ENCODE peak calls at places on chromosome 3, in six cellular contexts. One of them, this sample, is unnamed.

GRCh38 chr3:184040010-184040409 is 8.5 kb downstream of the HTR3D start:
- DNase-seq in K562: peak; percentile 53
- DNase-seq in Panc1: no peak
- DNase-seq in endothelial cell of umbilical vein: peak; percentile 22
- DNase-seq in H1: no peak
- DNase-seq in HCT116: peak; percentile 26
- DNase-seq in this sample: no peak

GRCh38 chr3:127982155-127982554 is 67.1 kb downstream of the KBTBD12 start:
- DNase-seq in K562: no peak
- DNase-seq in Panc1: no peak
- DNase-seq in endothelial cell of umbilical vein: no peak
- DNase-seq in H1: no peak
- DNase-seq in HCT116: no peak
- DNase-seq in this sample: no peak

GRCh38 chr3:58696093-58696492 is 29.5 kb upstream of the FAM3D start:
- DNase-seq in K562: no peak
- DNase-seq in Panc1: no peak
- DNase-seq in endothelial cell of umbilical vein: no peak
- DNase-seq in H1: no peak
- DNase-seq in HCT116: no peak
- DNase-seq in this sample: no peak

GRCh38 chr3:14177580-14178246 is 688 bp downstream of the XPC start:
- DNase-seq in K562: peak; percentile 39
- DNase-seq in Panc1: no peak
- DNase-seq in endothelial cell of umbilical vein: no peak
- DNase-seq in H1: no peak
- DNase-seq in HCT116: peak; percentile 2
- DNase-seq in this sample: no peak

GRCh38 chr3:58986654-58987053 is 63.2 kb downstream of the CFAP20DC start:
- DNase-seq in K562: no peak
- DNase-seq in Panc1: no peak
- DNase-seq in endothelial cell of umbilical vein: no peak
- DNase-seq in H1: no peak
- DNase-seq in HCT116: no peak
- DNase-seq in this sample: no peak

GRCh38 chr3:17686613-17687012 is 55.8 kb downstream of the TBC1D5 start:
- DNase-seq in K562: peak; percentile 53
- DNase-seq in Panc1: no peak
- DNase-seq in endothelial cell of umbilical vein: no peak
- DNase-seq in H1: no peak
- DNase-seq in HCT116: peak; percentile 16
- DNase-seq in this sample: no peak

GRCh38 chr3:149080699-149081091 is 5.6 kb downstream of the HLTF start:
- DNase-seq in K562: no peak
- DNase-seq in Panc1: no peak
- DNase-seq in endothelial cell of umbilical vein: peak; percentile 67
- DNase-seq in H1: no peak
- DNase-seq in HCT116: no peak
- DNase-seq in this sample: no peak

GRCh38 chr3:56864090-56864489 is 62.3 kb upstream of the ARHGEF3 start:
- DNase-seq in K562: no peak
- DNase-seq in Panc1: no peak
- DNase-seq in endothelial cell of umbilical vein: no peak
- DNase-seq in H1: no peak
- DNase-seq in HCT116: no peak
- DNase-seq in this sample: no peak

GRCh38 chr3:60703956-60704736 is 547.1 kb downstream of the FHIT start:
- DNase-seq in K562: no peak
- DNase-seq in Panc1: no peak
- DNase-seq in endothelial cell of umbilical vein: no peak
- DNase-seq in H1: no peak
- DNase-seq in HCT116: no peak
- DNase-seq in this sample: no peak

GRCh38 chr3:17841190-17841828 is 98.9 kb upstream of the TBC1D5 start:
- DNase-seq in K562: peak; percentile 87
- DNase-seq in Panc1: peak; percentile 61
- DNase-seq in endothelial cell of umbilical vein: peak; percentile 64
- DNase-seq in H1: peak; percentile 58
- DNase-seq in HCT116: peak; percentile 45
- DNase-seq in this sample: peak; percentile 86

GRCh38 chr3:157201648-157202278 is 41.8 kb upstream of the CCNL1 start:
- DNase-seq in K562: peak; percentile 55
- DNase-seq in Panc1: peak; percentile 33
- DNase-seq in endothelial cell of umbilical vein: peak; percentile 63
- DNase-seq in H1: no peak
- DNase-seq in HCT116: peak; percentile 19
- DNase-seq in this sample: no peak

GRCh38 chr3:56593455-56594158 is 36.6 kb downstream of the CCDC66 start:
- DNase-seq in K562: no peak
- DNase-seq in Panc1: no peak
- DNase-seq in endothelial cell of umbilical vein: no peak
- DNase-seq in H1: no peak
- DNase-seq in HCT116: no peak
- DNase-seq in this sample: no peak

GRCh38 chr3:4078903-4079302 is 224.3 kb upstream of the SETMAR start:
- DNase-seq in K562: no peak
- DNase-seq in Panc1: no peak
- DNase-seq in endothelial cell of umbilical vein: no peak
- DNase-seq in H1: no peak
- DNase-seq in HCT116: no peak
- DNase-seq in this sample: no peak

GRCh38 chr3:81364411-81364810 is 397.0 kb downstream of the GBE1 start:
- DNase-seq in K562: no peak
- DNase-seq in Panc1: no peak
- DNase-seq in endothelial cell of umbilical vein: peak; percentile 88
- DNase-seq in H1: no peak
- DNase-seq in HCT116: no peak
- DNase-seq in this sample: no peak

GRCh38 chr3:30199096-30199734 is 407.2 kb upstream of the TGFBR2 start:
- DNase-seq in K562: peak; percentile 70
- DNase-seq in Panc1: no peak
- DNase-seq in endothelial cell of umbilical vein: peak; percentile 78
- DNase-seq in H1: peak; percentile 7
- DNase-seq in HCT116: peak; percentile 27
- DNase-seq in this sample: peak; percentile 78

GRCh38 chr3:151327571-151328198 is 1.7 kb downstream of the P2RY13 start:
- DNase-seq in K562: no peak
- DNase-seq in Panc1: no peak
- DNase-seq in endothelial cell of umbilical vein: peak; percentile 27
- DNase-seq in H1: no peak
- DNase-seq in HCT116: no peak
- DNase-seq in this sample: no peak

GRCh38 chr3:64214002-64214696 is 11.1 kb downstream of the PRICKLE2 start:
- DNase-seq in K562: no peak
- DNase-seq in Panc1: no peak
- DNase-seq in endothelial cell of umbilical vein: peak; percentile 83
- DNase-seq in H1: no peak
- DNase-seq in HCT116: no peak
- DNase-seq in this sample: no peak

GRCh38 chr3:55662683-55663082 is 175.6 kb upstream of the WNT5A start:
- DNase-seq in K562: no peak
- DNase-seq in Panc1: no peak
- DNase-seq in endothelial cell of umbilical vein: no peak
- DNase-seq in H1: no peak
- DNase-seq in HCT116: no peak
- DNase-seq in this sample: no peak

GRCh38 chr3:65896321-65896720 is 142.4 kb downstream of the MAGI1 start:
- DNase-seq in K562: no peak
- DNase-seq in Panc1: no peak
- DNase-seq in endothelial cell of umbilical vein: no peak
- DNase-seq in H1: no peak
- DNase-seq in HCT116: no peak
- DNase-seq in this sample: no peak

GRCh38 chr3:16148783-16149182 is 25.7 kb upstream of the GALNT15 start:
- DNase-seq in K562: no peak
- DNase-seq in Panc1: no peak
- DNase-seq in endothelial cell of umbilical vein: peak; percentile 95
- DNase-seq in H1: no peak
- DNase-seq in HCT116: no peak
- DNase-seq in this sample: peak; percentile 92

GRCh38 chr3:72355168-72355567 is 493.1 kb downstream of the SHQ1 start:
- DNase-seq in K562: no peak
- DNase-seq in Panc1: no peak
- DNase-seq in endothelial cell of umbilical vein: no peak
- DNase-seq in H1: no peak
- DNase-seq in HCT116: no peak
- DNase-seq in this sample: no peak

GRCh38 chr3:14234197-14235002 is 55.8 kb downstream of the LSM3 start:
- DNase-seq in K562: peak; percentile 73
- DNase-seq in Panc1: no peak
- DNase-seq in endothelial cell of umbilical vein: no peak
- DNase-seq in H1: no peak
- DNase-seq in HCT116: no peak
- DNase-seq in this sample: peak; percentile 81

GRCh38 chr3:138653567-138653966 is 45.0 kb downstream of the FAIM start:
- DNase-seq in K562: peak; percentile 28
- DNase-seq in Panc1: no peak
- DNase-seq in endothelial cell of umbilical vein: no peak
- DNase-seq in H1: no peak
- DNase-seq in HCT116: no peak
- DNase-seq in this sample: no peak

GRCh38 chr3:4570840-4571621 is 77.9 kb downstream of the ITPR1 start:
- DNase-seq in K562: peak; percentile 53
- DNase-seq in Panc1: no peak
- DNase-seq in endothelial cell of umbilical vein: no peak
- DNase-seq in H1: no peak
- DNase-seq in HCT116: no peak
- DNase-seq in this sample: no peak

GRCh38 chr3:111768571-111769100 is 90.4 kb upstream of the PHLDB2 start:
- DNase-seq in K562: no peak
- DNase-seq in Panc1: no peak
- DNase-seq in endothelial cell of umbilical vein: peak; percentile 84
- DNase-seq in H1: no peak
- DNase-seq in HCT116: peak; percentile 79
- DNase-seq in this sample: no peak

GRCh38 chr3:30146978-30147377 is 459.4 kb upstream of the TGFBR2 start:
- DNase-seq in K562: no peak
- DNase-seq in Panc1: no peak
- DNase-seq in endothelial cell of umbilical vein: no peak
- DNase-seq in H1: no peak
- DNase-seq in HCT116: no peak
- DNase-seq in this sample: no peak

DNA sequence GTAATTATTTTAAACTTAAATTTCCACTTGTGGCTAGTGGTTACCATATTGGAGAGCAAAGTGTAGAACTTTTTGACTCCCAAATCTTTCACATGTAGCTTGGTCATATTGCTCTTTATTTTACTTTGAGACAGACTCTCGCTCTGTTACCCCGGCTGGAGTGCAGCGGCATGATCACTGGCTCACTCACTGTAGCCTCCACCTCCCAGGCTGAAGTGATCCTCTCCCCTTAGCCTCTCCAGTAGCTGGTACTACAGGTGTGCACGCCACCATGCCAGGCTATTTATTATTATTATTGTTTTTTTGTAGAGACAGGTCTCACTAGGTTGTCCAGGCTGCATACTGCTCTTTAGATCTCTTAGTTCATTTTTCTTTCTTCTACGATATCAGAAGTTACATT is 3.9 kb downstream of the FNDC3B start:
- DNase-seq in K562: no peak
- DNase-seq in Panc1: no peak
- DNase-seq in endothelial cell of umbilical vein: no peak
- DNase-seq in H1: no peak
- DNase-seq in HCT116: no peak
- DNase-seq in this sample: no peak
- H3K27ac ChIP-seq in K562: no peak overlapping the region
- H3K27ac ChIP-seq in Panc1: peak overlapping the region; percentile 97
- H3K27ac ChIP-seq in endothelial cell of umbilical vein: no peak overlapping the region
- H3K27ac ChIP-seq in H1: no peak overlapping the region
- H3K27ac ChIP-seq in HCT116: no peak overlapping the region
- H3K27ac ChIP-seq in this sample: no peak overlapping the region

GRCh38 chr3:117788086-117788485 is 1078.5 kb downstream of the TUSC7 start:
- DNase-seq in K562: no peak
- DNase-seq in Panc1: no peak
- DNase-seq in endothelial cell of umbilical vein: no peak
- DNase-seq in H1: no peak
- DNase-seq in HCT116: no peak
- DNase-seq in this sample: no peak
- TF ChIP-seq CTCF in K562: no peak
- TF ChIP-seq CTCF in Panc1: no peak
- TF ChIP-seq CTCF in endothelial cell of umbilical vein: no peak
- TF ChIP-seq CTCF in H1: no peak
- TF ChIP-seq CTCF in HCT116: no peak
- TF ChIP-seq CTCF in this sample: no peak

GRCh38 chr3:32401541-32402052 is 9.9 kb downstream of the CMTM7 start:
- DNase-seq in K562: no peak
- DNase-seq in Panc1: no peak
- DNase-seq in endothelial cell of umbilical vein: peak; percentile 96
- DNase-seq in H1: no peak
- DNase-seq in HCT116: no peak
- DNase-seq in this sample: peak; percentile 81
- TF ChIP-seq POLR2AphosphoS5 in K562: no peak
- TF ChIP-seq POLR2AphosphoS5 in Panc1: peak; percentile 49
- TF ChIP-seq POLR2AphosphoS5 in endothelial cell of umbilical vein: peak; percentile 97
- TF ChIP-seq POLR2AphosphoS5 in H1: peak; percentile 54
- TF ChIP-seq POLR2AphosphoS5 in HCT116: no peak
- TF ChIP-seq POLR2AphosphoS5 in this sample: peak; percentile 16

DNA sequence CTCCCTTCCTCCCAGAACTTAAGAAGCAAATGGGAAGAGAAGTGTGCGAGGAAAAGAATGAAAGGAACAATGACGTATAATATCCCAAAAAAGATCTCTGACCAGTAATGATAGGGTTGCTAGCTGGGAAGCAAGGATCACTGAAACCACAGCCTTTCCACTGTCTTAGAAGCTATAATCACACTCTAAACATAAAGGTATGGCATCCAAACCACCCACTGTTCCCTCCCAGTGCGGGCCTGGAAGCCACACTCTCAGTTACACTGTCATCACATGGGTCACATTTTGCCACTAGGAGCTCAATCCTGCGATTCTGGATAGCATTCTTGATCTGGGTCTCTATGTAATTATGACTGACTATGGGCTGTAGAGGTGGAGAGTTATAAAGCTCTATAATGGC is 131.6 kb upstream of the HACD2 start:
- DNase-seq in K562: no peak
- DNase-seq in Panc1: no peak
- DNase-seq in endothelial cell of umbilical vein: no peak
- DNase-seq in H1: no peak
- DNase-seq in HCT116: no peak
- DNase-seq in this sample: no peak
- H3K27ac ChIP-seq in K562: no peak overlapping the region
- H3K27ac ChIP-seq in Panc1: no peak overlapping the region
- H3K27ac ChIP-seq in endothelial cell of umbilical vein: no peak overlapping the region
- H3K27ac ChIP-seq in H1: no peak overlapping the region
- H3K27ac ChIP-seq in HCT116: no peak overlapping the region
- H3K27ac ChIP-seq in this sample: no peak overlapping the region

This sample was measured in suprapubic skin.